ENCODE peak calls at places on chromosomes 16 and 17, in eight cellular contexts. S is AG09319; W is SHP77; J is NCI-H460; R is activated T-cell treated with anti-CD3 and anti-CD28 coated beads for 1 hour; I is AG08396; Y is central memory CD8-positive, alpha-beta T cell; C is GM12878. N is an unnamed sample.

GRCh38 chr16:60204221-60204620 is 1470.1 kb upstream of the GOT2 start:
- DNase-seq in S (no peak), J (peak), Y (no peak), W (no peak), I (no peak), C (no peak), R (no peak), N (no peak)

GRCh38 chr17:21191698-21192097 is 22.3 kb downstream of the TMEM11 start:
- DNase-seq in W (no peak), S (no peak), J (no peak), C (no peak), R (no peak), I (no peak), Y (no peak), N (no peak)

GRCh38 chr16:57620316-57621231 is 7.9 kb upstream of the ADGRG1 start:
- DNase-seq in I (no peak), S (no peak), J (no peak), C (no peak), R (no peak), Y (no peak), W (peak), N (peak)

GRCh38 chr17:79918581-79919163 is 79.4 kb upstream of the CBX4 start:
- DNase-seq in I (no peak), W (no peak), C (no peak), S (no peak), Y (no peak), J (no peak), R (no peak), N (no peak)

GRCh38 chr17:75645501-75645888 is 12.3 kb downstream of the SMIM5 start:
- DNase-seq in C (no peak), W (no peak), I (no peak), R (no peak), Y (no peak), J (no peak), S (no peak), N (no peak)

GRCh38 chr16:1469693-1470201 is 5.1 kb downstream of the CLCN7 start:
- DNase-seq in W (no peak), C (no peak), Y (no peak), R (no peak), I (no peak), J (no peak), S (no peak), N (no peak)

GRCh38 chr17:1229354-1229890 is 40.8 kb upstream of the BHLHA9 start:
- DNase-seq in W (no peak), I (peak), J (no peak), C (no peak), S (no peak), Y (peak), R (no peak), N (peak)

GRCh38 chr16:10611825-10612342 is 31.5 kb upstream of the EMP2 start:
- DNase-seq in Y (no peak), I (no peak), J (no peak), R (no peak), C (no peak), W (no peak), S (no peak), N (no peak)

GRCh38 chr17:74601944-74602572 is 10.0 kb upstream of the CD300LD start:
- DNase-seq in C (no peak), I (peak), Y (no peak), J (peak), W (peak), S (no peak), R (no peak), N (no peak)

GRCh38 chr17:75765981-75766380 is 989 bp upstream of the GALK1 start:
- DNase-seq in I (no peak), Y (no peak), R (no peak), S (no peak), W (no peak), J (no peak), C (no peak), N (no peak)

GRCh38 chr16:69522732-69523404 is 42.9 kb upstream of the NFAT5 start:
- DNase-seq in J (no peak), S (no peak), I (no peak), W (no peak), C (no peak), R (no peak), Y (no peak), N (no peak)

GRCh38 chr17:82486186-82487084 is 27.9 kb downstream of the NARF start:
- DNase-seq in R (no peak), C (no peak), Y (no peak), J (no peak), W (no peak), I (no peak), S (no peak), N (peak)

GRCh38 chr16:85613609-85614337 is 651 bp downstream of the GSE1 start:
- DNase-seq in I (peak), S (no peak), Y (no peak), J (no peak), R (no peak), W (peak), C (no peak), N (peak)

GRCh38 chr16:10368984-10369551 is 16.8 kb upstream of the ATF7IP2 start:
- DNase-seq in J (peak), Y (no peak), S (no peak), W (no peak), I (no peak), R (no peak), C (no peak), N (no peak)

GRCh38 chr16:923184-923583 is 47.6 kb downstream of the LMF1 start:
- DNase-seq in W (no peak), S (no peak), R (no peak), C (no peak), J (no peak), I (no peak), Y (no peak), N (no peak)

GRCh38 chr17:34378664-34379101 is 15.7 kb upstream of the CCL1 start:
- DNase-seq in C (peak), Y (no peak), W (no peak), S (no peak), R (no peak), I (peak), J (no peak), N (no peak)

GRCh38 chr17:66667491-66668030 is 167.4 kb upstream of the CACNG5 start:
- DNase-seq in C (peak), R (peak), Y (peak), I (no peak), J (no peak), W (no peak), S (no peak), N (no peak)

GRCh38 chr17:4786516-4786915 is 352 bp upstream of the VMO1 start:
- DNase-seq in J (no peak), W (no peak), R (no peak), C (no peak), Y (no peak), S (no peak), I (no peak), N (no peak)

GRCh38 chr16:13351651-13352217 is 450.3 kb downstream of the SHISA9 start:
- DNase-seq in S (no peak), W (no peak), Y (no peak), C (no peak), I (no peak), R (no peak), J (no peak), N (no peak)

GRCh38 chr17:31559647-31560501 is 168.4 kb downstream of the RAB11FIP4 start:
- DNase-seq in C (no peak), W (no peak), S (no peak), I (peak), Y (no peak), J (no peak), R (no peak), N (peak)

GRCh38 chr17:37176683-37177082 is 199.1 kb upstream of the C17orf78 start:
- DNase-seq in I (peak), S (no peak), R (no peak), W (no peak), J (no peak), Y (no peak), C (no peak), N (no peak)

GRCh38 chr16:19520861-19521331 is 1.0 kb downstream of the GDE1 start:
- DNase-seq in J (no peak), W (no peak), C (peak), I (no peak), S (no peak), R (no peak), Y (no peak), N (no peak)

GRCh38 chr17:78383725-78384471 is 5.4 kb downstream of the PGS1 start:
- DNase-seq in S (peak), R (no peak), I (peak), Y (no peak), J (no peak), C (peak), W (no peak), N (no peak)

GRCh38 chr17:77864234-77865108 is 94.0 kb upstream of the TNRC6C start:
- DNase-seq in Y (no peak), R (no peak), W (no peak), I (no peak), J (no peak), S (no peak), C (no peak), N (no peak)

GRCh38 chr16:9465150-9465549 is 373.7 kb downstream of the HAPSTR1 start:
- DNase-seq in W (no peak), S (no peak), Y (no peak), C (no peak), J (no peak), R (no peak), I (no peak), N (no peak)

GRCh38 chr17:78390241-78391050 is 12.0 kb downstream of the PGS1 start:
- DNase-seq in Y (no peak), S (peak), J (no peak), R (no peak), I (peak), C (no peak), W (no peak), N (no peak)